ENCODE peak calls at places on chromosomes 5 and 9, in seven cellular contexts. One of them, this sample, is unnamed.

GRCh38 chr5:134958755-134959154 is 9.0 kb upstream of the CATSPER3 start:
- DNase-seq in GM23338: peak; percentile 33
- DNase-seq in HCT116: no peak
- DNase-seq in SK-N-SH: no peak
- DNase-seq in hepatocyte: no peak
- DNase-seq in PC-3: no peak
- DNase-seq in GM23248: no peak
- DNase-seq in this sample: no peak

GRCh38 chr5:58185397-58186195 is 274.3 kb downstream of the PLK2 start:
- DNase-seq in GM23338: no peak
- DNase-seq in HCT116: no peak
- DNase-seq in SK-N-SH: no peak
- DNase-seq in hepatocyte: no peak
- DNase-seq in PC-3: peak; percentile 41
- DNase-seq in GM23248: peak; percentile 49
- DNase-seq in this sample: no peak

GRCh38 chr9:137117269-137117731 is 2.8 kb upstream of the DPP7 start:
- DNase-seq in GM23338: no peak
- DNase-seq in HCT116: no peak
- DNase-seq in SK-N-SH: no peak
- DNase-seq in hepatocyte: no peak
- DNase-seq in PC-3: no peak
- DNase-seq in GM23248: no peak
- DNase-seq in this sample: no peak

GRCh38 chr5:152556779-152557178 is 151.7 kb upstream of the NMUR2 start:
- DNase-seq in GM23338: no peak
- DNase-seq in HCT116: no peak
- DNase-seq in SK-N-SH: no peak
- DNase-seq in hepatocyte: no peak
- DNase-seq in PC-3: no peak
- DNase-seq in GM23248: no peak
- DNase-seq in this sample: no peak

GRCh38 chr5:42498000-42498399 is 74.8 kb downstream of the GHR start:
- DNase-seq in GM23338: no peak
- DNase-seq in HCT116: no peak
- DNase-seq in SK-N-SH: no peak
- DNase-seq in hepatocyte: no peak
- DNase-seq in PC-3: no peak
- DNase-seq in GM23248: no peak
- DNase-seq in this sample: no peak

GRCh38 chr5:169580964-169581363 is 2.6 kb upstream of the SPDL1 start:
- DNase-seq in GM23338: no peak
- DNase-seq in HCT116: no peak
- DNase-seq in SK-N-SH: no peak
- DNase-seq in hepatocyte: no peak
- DNase-seq in PC-3: no peak
- DNase-seq in GM23248: peak; percentile 54
- DNase-seq in this sample: no peak

GRCh38 chr9:132168347-132168746 is 6.5 kb downstream of the NTNG2 start:
- DNase-seq in GM23338: no peak
- DNase-seq in HCT116: no peak
- DNase-seq in SK-N-SH: peak; percentile 85
- DNase-seq in hepatocyte: no peak
- DNase-seq in PC-3: peak; percentile 27
- DNase-seq in GM23248: no peak
- DNase-seq in this sample: no peak

GRCh38 chr5:111348659-111349058 is 124.5 kb downstream of the CAMK4 start:
- DNase-seq in GM23338: no peak
- DNase-seq in HCT116: no peak
- DNase-seq in SK-N-SH: no peak
- DNase-seq in hepatocyte: no peak
- DNase-seq in PC-3: no peak
- DNase-seq in GM23248: peak; percentile 15
- DNase-seq in this sample: no peak

GRCh38 chr9:136854113-136854841 is 2.1 kb downstream of the MAMDC4 start:
- DNase-seq in GM23338: no peak
- DNase-seq in HCT116: no peak
- DNase-seq in SK-N-SH: no peak
- DNase-seq in hepatocyte: no peak
- DNase-seq in PC-3: no peak
- DNase-seq in GM23248: no peak
- DNase-seq in this sample: no peak

GRCh38 chr5:145825751-145826180 is 9.4 kb downstream of the PRELID2 start:
- DNase-seq in GM23338: peak; percentile 83
- DNase-seq in HCT116: peak; percentile 39
- DNase-seq in SK-N-SH: peak; percentile 42
- DNase-seq in hepatocyte: peak; percentile 75
- DNase-seq in PC-3: peak; percentile 66
- DNase-seq in GM23248: peak; percentile 80
- DNase-seq in this sample: peak; percentile 80

GRCh38 chr9:129458155-129458661 is 162.7 kb downstream of the C9orf50 start:
- DNase-seq in GM23338: peak; percentile 17
- DNase-seq in HCT116: no peak
- DNase-seq in SK-N-SH: no peak
- DNase-seq in hepatocyte: no peak
- DNase-seq in PC-3: no peak
- DNase-seq in GM23248: peak; percentile 37
- DNase-seq in this sample: no peak

DNA sequence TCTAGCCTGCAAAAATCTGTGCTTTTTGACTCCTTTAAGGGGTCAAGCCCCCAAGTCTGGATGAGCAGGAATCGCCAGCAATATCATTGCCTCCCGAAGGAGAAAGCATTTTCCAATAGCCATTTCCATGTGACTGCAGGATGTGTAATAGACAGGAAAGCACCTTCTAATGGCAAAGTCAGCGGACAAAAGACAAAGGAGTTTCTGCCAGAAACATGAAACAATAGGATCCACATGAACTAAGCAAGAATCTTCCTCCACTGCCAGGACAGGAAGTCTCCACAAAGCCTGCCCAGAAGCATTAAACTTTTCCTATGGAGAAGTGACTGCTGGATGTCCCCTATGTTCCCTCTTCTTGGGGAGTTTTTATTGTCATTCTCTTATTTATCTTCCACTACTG is 177.1 kb upstream of the PCSK5 start:
- DNase-seq in GM23338: no peak
- DNase-seq in HCT116: no peak
- DNase-seq in SK-N-SH: no peak
- DNase-seq in hepatocyte: no peak
- DNase-seq in PC-3: no peak
- DNase-seq in GM23248: no peak
- DNase-seq in this sample: no peak
- H3K9me2 ChIP-seq in GM23338: no peaks in the 10 kb centered on the region
- H3K9me2 ChIP-seq in HCT116: no peaks in the 10 kb centered on the region
- H3K9me2 ChIP-seq in SK-N-SH: no peaks in the 10 kb centered on the region
- H3K9me2 ChIP-seq in hepatocyte: no peaks in the 10 kb centered on the region
- H3K9me2 ChIP-seq in PC-3: no peaks in the 10 kb centered on the region
- H3K9me2 ChIP-seq in GM23248: no peaks in the 10 kb centered on the region
- H3K9me2 ChIP-seq in this sample: no peaks in the 10 kb centered on the region

DNA sequence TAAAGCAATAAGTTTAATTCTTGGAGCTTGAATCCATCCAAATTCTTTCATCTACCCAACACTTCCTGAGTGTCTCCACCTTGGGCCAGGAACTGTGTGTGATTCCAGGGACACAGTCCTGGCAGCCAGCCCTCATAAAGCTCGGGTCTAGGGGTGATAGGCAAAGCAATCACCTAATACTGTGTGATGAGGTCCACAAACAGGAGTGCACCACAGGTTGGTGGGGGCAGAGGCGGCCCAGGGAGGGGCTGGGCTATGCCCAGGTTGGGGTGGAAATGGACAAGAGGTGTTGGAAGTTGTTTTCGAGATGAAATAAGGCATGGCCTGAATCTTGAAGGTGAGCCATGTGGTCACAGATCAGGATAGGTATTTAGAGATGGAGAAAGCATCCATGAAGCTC is 133.9 kb upstream of the PTCH1 start:
- DNase-seq in GM23338: no peak
- DNase-seq in HCT116: no peak
- DNase-seq in SK-N-SH: no peak
- DNase-seq in hepatocyte: no peak
- DNase-seq in PC-3: no peak
- DNase-seq in GM23248: no peak
- DNase-seq in this sample: no peak
- H3K9me2 ChIP-seq in GM23338: peaks cover 5% of the 10 kb centered on the region
- H3K9me2 ChIP-seq in HCT116: no peaks in the 10 kb centered on the region
- H3K9me2 ChIP-seq in SK-N-SH: no peaks in the 10 kb centered on the region
- H3K9me2 ChIP-seq in hepatocyte: no peaks in the 10 kb centered on the region
- H3K9me2 ChIP-seq in PC-3: no peaks in the 10 kb centered on the region
- H3K9me2 ChIP-seq in GM23248: no peaks in the 10 kb centered on the region
- H3K9me2 ChIP-seq in this sample: no peaks in the 10 kb centered on the region

GRCh38 chr5:75016896-75017295 is 35.5 kb downstream of the GCNT4 start:
- DNase-seq in GM23338: no peak
- DNase-seq in HCT116: no peak
- DNase-seq in SK-N-SH: no peak
- DNase-seq in hepatocyte: no peak
- DNase-seq in PC-3: no peak
- DNase-seq in GM23248: peak; percentile 23
- DNase-seq in this sample: no peak
- H3K9me2 ChIP-seq in GM23338: no peaks in the 10 kb centered on the region
- H3K9me2 ChIP-seq in HCT116: no peaks in the 10 kb centered on the region
- H3K9me2 ChIP-seq in SK-N-SH: no peaks in the 10 kb centered on the region
- H3K9me2 ChIP-seq in hepatocyte: no peaks in the 10 kb centered on the region
- H3K9me2 ChIP-seq in PC-3: no peaks in the 10 kb centered on the region
- H3K9me2 ChIP-seq in GM23248: no peaks in the 10 kb centered on the region
- H3K9me2 ChIP-seq in this sample: no peaks in the 10 kb centered on the region

GRCh38 chr9:86126998-86127972 is 27.9 kb upstream of the GOLM1 start:
- DNase-seq in GM23338: peak; percentile 94
- DNase-seq in HCT116: peak; percentile 96
- DNase-seq in SK-N-SH: peak; percentile 22
- DNase-seq in hepatocyte: peak; percentile 93
- DNase-seq in PC-3: peak; percentile 87
- DNase-seq in GM23248: peak; percentile 93
- DNase-seq in this sample: no peak
- H3K9me2 ChIP-seq in GM23338: peaks cover 9% of the 10 kb centered on the region
- H3K9me2 ChIP-seq in HCT116: no peaks in the 10 kb centered on the region
- H3K9me2 ChIP-seq in SK-N-SH: no peaks in the 10 kb centered on the region
- H3K9me2 ChIP-seq in hepatocyte: no peaks in the 10 kb centered on the region
- H3K9me2 ChIP-seq in PC-3: no peaks in the 10 kb centered on the region
- H3K9me2 ChIP-seq in GM23248: no peaks in the 10 kb centered on the region
- H3K9me2 ChIP-seq in this sample: no peaks in the 10 kb centered on the region

GRCh38 chr9:33288828-33289483 is 1.4 kb upstream of the NFX1 start:
- DNase-seq in GM23338: no peak
- DNase-seq in HCT116: no peak
- DNase-seq in SK-N-SH: no peak
- DNase-seq in hepatocyte: no peak
- DNase-seq in PC-3: no peak
- DNase-seq in GM23248: no peak
- DNase-seq in this sample: no peak
- H3K9me2 ChIP-seq in GM23338: no peaks in the 10 kb centered on the region
- H3K9me2 ChIP-seq in HCT116: no peaks in the 10 kb centered on the region
- H3K9me2 ChIP-seq in SK-N-SH: no peaks in the 10 kb centered on the region
- H3K9me2 ChIP-seq in hepatocyte: no peaks in the 10 kb centered on the region
- H3K9me2 ChIP-seq in PC-3: no peaks in the 10 kb centered on the region
- H3K9me2 ChIP-seq in GM23248: no peaks in the 10 kb centered on the region
- H3K9me2 ChIP-seq in this sample: no peaks in the 10 kb centered on the region

GRCh38 chr5:66467564-66467963 is 128.6 kb upstream of the MAST4 start:
- DNase-seq in GM23338: peak; percentile 21
- DNase-seq in HCT116: no peak
- DNase-seq in SK-N-SH: no peak
- DNase-seq in hepatocyte: no peak
- DNase-seq in PC-3: no peak
- DNase-seq in GM23248: no peak
- DNase-seq in this sample: no peak

GRCh38 chr5:66472010-66472409 is 124.2 kb upstream of the MAST4 start:
- DNase-seq in GM23338: no peak
- DNase-seq in HCT116: no peak
- DNase-seq in SK-N-SH: no peak
- DNase-seq in hepatocyte: no peak
- DNase-seq in PC-3: no peak
- DNase-seq in GM23248: no peak
- DNase-seq in this sample: no peak

DNA sequence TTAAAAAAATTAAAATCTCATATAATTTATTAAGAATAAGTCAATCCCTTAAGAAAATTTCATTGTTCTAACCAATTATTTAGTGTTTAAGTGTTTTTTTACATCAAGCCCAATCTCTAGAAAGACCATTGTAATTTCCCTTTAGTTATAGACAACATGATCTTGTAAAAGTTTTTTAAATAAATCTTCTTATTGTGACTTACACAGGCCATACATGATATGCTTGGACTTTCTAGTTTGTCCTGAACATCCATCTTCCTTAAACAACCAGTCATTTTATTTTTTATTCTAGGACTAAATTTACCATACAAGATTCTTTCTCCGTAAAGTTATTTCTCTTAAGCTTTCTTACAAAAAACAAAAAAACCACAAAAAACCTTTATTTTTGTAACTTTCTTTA is 126.5 kb upstream of the MAST4 start:
- DNase-seq in GM23338: peak; percentile 45
- DNase-seq in HCT116: peak; percentile 6
- DNase-seq in SK-N-SH: no peak
- DNase-seq in hepatocyte: no peak
- DNase-seq in PC-3: no peak
- DNase-seq in GM23248: no peak
- DNase-seq in this sample: no peak
- H3K9me2 ChIP-seq in GM23338: peaks cover 4% of the 10 kb centered on the region
- H3K9me2 ChIP-seq in HCT116: no peaks in the 10 kb centered on the region
- H3K9me2 ChIP-seq in SK-N-SH: no peaks in the 10 kb centered on the region
- H3K9me2 ChIP-seq in hepatocyte: no peaks in the 10 kb centered on the region
- H3K9me2 ChIP-seq in PC-3: no peaks in the 10 kb centered on the region
- H3K9me2 ChIP-seq in GM23248: no peaks in the 10 kb centered on the region
- H3K9me2 ChIP-seq in this sample: no peaks in the 10 kb centered on the region

GRCh38 chr5:98827862-98828261 is 54.4 kb downstream of the RGMB start:
- DNase-seq in GM23338: no peak
- DNase-seq in HCT116: no peak
- DNase-seq in SK-N-SH: no peak
- DNase-seq in hepatocyte: no peak
- DNase-seq in PC-3: no peak
- DNase-seq in GM23248: no peak
- DNase-seq in this sample: no peak

GRCh38 chr5:98827161-98827560 is 53.7 kb downstream of the RGMB start:
- DNase-seq in GM23338: peak; percentile 70
- DNase-seq in HCT116: peak; percentile 45
- DNase-seq in SK-N-SH: peak; percentile 56
- DNase-seq in hepatocyte: peak; percentile 39
- DNase-seq in PC-3: peak; percentile 80
- DNase-seq in GM23248: peak; percentile 65
- DNase-seq in this sample: peak; percentile 72

GRCh38 chr5:98825582-98826375 is 52.3 kb downstream of the RGMB start:
- DNase-seq in GM23338: no peak
- DNase-seq in HCT116: no peak
- DNase-seq in SK-N-SH: no peak
- DNase-seq in hepatocyte: no peak
- DNase-seq in PC-3: no peak
- DNase-seq in GM23248: no peak
- DNase-seq in this sample: no peak
- H3K9me2 ChIP-seq in GM23338: no peaks in the 10 kb centered on the region
- H3K9me2 ChIP-seq in HCT116: no peaks in the 10 kb centered on the region
- H3K9me2 ChIP-seq in SK-N-SH: no peaks in the 10 kb centered on the region
- H3K9me2 ChIP-seq in hepatocyte: no peaks in the 10 kb centered on the region
- H3K9me2 ChIP-seq in PC-3: no peaks in the 10 kb centered on the region
- H3K9me2 ChIP-seq in GM23248: no peaks in the 10 kb centered on the region
- H3K9me2 ChIP-seq in this sample: no peaks in the 10 kb centered on the region

GRCh38 chr5:180790524-180790923 is 12.1 kb downstream of the MGAT1 start:
- DNase-seq in GM23338: no peak
- DNase-seq in HCT116: no peak
- DNase-seq in SK-N-SH: no peak
- DNase-seq in hepatocyte: no peak
- DNase-seq in PC-3: no peak
- DNase-seq in GM23248: no peak
- DNase-seq in this sample: no peak
- H3K9me2 ChIP-seq in GM23338: no peaks in the 10 kb centered on the region
- H3K9me2 ChIP-seq in HCT116: no peaks in the 10 kb centered on the region
- H3K9me2 ChIP-seq in SK-N-SH: no peaks in the 10 kb centered on the region
- H3K9me2 ChIP-seq in hepatocyte: no peaks in the 10 kb centered on the region
- H3K9me2 ChIP-seq in PC-3: no peaks in the 10 kb centered on the region
- H3K9me2 ChIP-seq in GM23248: no peaks in the 10 kb centered on the region
- H3K9me2 ChIP-seq in this sample: no peaks in the 10 kb centered on the region